ENCODE peak calls at places on chromosomes 13 and 19, in eight cellular contexts. O is IMR-90; K is esophagus squamous epithelium; R is endothelial cell of umbilical vein; G is CD8-positive, alpha-beta memory T cell; C is transverse colon; I is heart right ventricle; L is neural progenitor cell. M is an unnamed sample. For H3K27me3, the result is how much of the 10 kb centered on the place peaks cover.

GRCh38 chr13:108827637-108828036 is 198.2 kb downstream of the MYO16 start:
- DNase-seq in O (no peak), K (no peak), R (no peak), G (no peak), C (no peak), I (no peak), L (no peak), M (no peak)

GRCh38 chr13:106468207-106468606 is 67.3 kb downstream of the EFNB2 start:
- DNase-seq in O (no peak), K (no peak), R (no peak), G (no peak), C (no peak), I (no peak), L (no peak), M (no peak)

GRCh38 chr19:37988758-37989635 is 82.0 kb downstream of the SIPA1L3 start:
- DNase-seq in O (no peak), K (no peak), R (no peak), G (no peak), C (no peak), I (no peak), L (peak), M (no peak)

GRCh38 chr13:71864094-71864980 is 2.7 kb downstream of the DACH1 start:
- DNase-seq in O (no peak), K (peak), R (peak), G (no peak), C (peak), I (peak), L (peak), M (peak)

GRCh38 chr19:43667524-43668405 is 2.2 kb downstream of the PLAUR start:
- DNase-seq in O (peak), K (no peak), R (no peak), G (no peak), C (peak), I (no peak), L (peak), M (peak)

GRCh38 chr13:112626761-112627160 is 38.8 kb upstream of the TUBGCP3 start:
- DNase-seq in O (no peak), K (no peak), R (no peak), G (no peak), C (no peak), I (no peak), L (no peak), M (no peak)

GRCh38 chr13:48586591-48587103 is 53.8 kb upstream of the RCBTB2 start:
- DNase-seq in O (peak), K (no peak), R (peak), G (no peak), C (no peak), I (peak), L (no peak), M (peak)

GRCh38 chr19:34766386-34766785 is 6.6 kb downstream of the ZNF599 start:
- DNase-seq in O (peak), K (no peak), R (no peak), G (no peak), C (no peak), I (no peak), L (no peak), M (no peak)

GRCh38 chr19:8423821-8424223 is 10.7 kb downstream of the MARCHF2 start:
- DNase-seq in O (peak), K (no peak), R (peak), G (no peak), C (peak), I (peak), L (no peak), M (peak)

GRCh38 chr13:97640236-97640635 is 206.3 kb downstream of the RAP2A start:
- DNase-seq in O (no peak), K (no peak), R (no peak), G (no peak), C (no peak), I (no peak), L (no peak), M (no peak)

GRCh38 chr19:50703915-50704548 is 15.6 kb downstream of the SHANK1 start:
- DNase-seq in O (no peak), K (no peak), R (no peak), G (no peak), C (no peak), I (no peak), L (peak), M (no peak)

GRCh38 chr13:65932587-65933239 is 1297.4 kb downstream of the PCDH9 start:
- DNase-seq in O (peak), K (no peak), R (no peak), G (no peak), C (no peak), I (no peak), L (no peak), M (no peak)

GRCh38 chr19:14112051-14112808 is 5.3 kb downstream of the PRKACA start:
- DNase-seq in O (no peak), K (no peak), R (no peak), G (no peak), C (no peak), I (peak), L (no peak), M (no peak)

GRCh38 chr19:7534531-7534980 is 961 bp upstream of the PNPLA6 start:
- DNase-seq in O (peak), K (no peak), R (peak), G (peak), C (peak), I (peak), L (peak), M (peak)

GRCh38 chr13:44873486-44873885 is 115.8 kb downstream of the NUFIP1 start:
- DNase-seq in O (no peak), K (no peak), R (no peak), G (no peak), C (no peak), I (no peak), L (no peak), M (no peak)

GRCh38 chr19:50705422-50706019 is 14.1 kb downstream of the SHANK1 start:
- DNase-seq in O (peak), K (no peak), R (peak), G (no peak), C (no peak), I (no peak), L (peak), M (no peak)

GRCh38 chr19:40322951-40323615 is 25.1 kb downstream of the C19orf47 start:
- DNase-seq in O (no peak), K (no peak), R (no peak), G (no peak), C (no peak), I (no peak), L (no peak), M (peak)

GRCh38 chr19:2353895-2354592 is 6.0 kb upstream of the TMPRSS9 start:
- DNase-seq in O (no peak), K (no peak), R (no peak), G (no peak), C (no peak), I (no peak), L (no peak), M (no peak)

GRCh38 chr13:25571237-25571636 is 199.5 kb downstream of the ATP8A2 start:
- DNase-seq in O (no peak), K (no peak), R (no peak), G (no peak), C (no peak), I (no peak), L (no peak), M (no peak)

GRCh38 chr19:39924952-39925351 is 9.5 kb downstream of the FCGBP start:
- DNase-seq in O (no peak), K (no peak), R (no peak), G (no peak), C (no peak), I (no peak), L (no peak), M (no peak)

GRCh38 chr19:51461723-51462161 is 3.5 kb upstream of the SIGLEC8 start:
- DNase-seq in O (no peak), K (no peak), R (no peak), G (no peak), C (peak), I (no peak), L (no peak), M (peak)

GRCh38 chr13:45108716-45109706 is 11.3 kb upstream of the GTF2F2 start:
- DNase-seq in O (peak), K (no peak), R (no peak), G (no peak), C (peak), I (no peak), L (no peak), M (no peak)

GRCh38 chr19:2771786-2772674 is 11.0 kb downstream of the SGTA start:
- DNase-seq in O (no peak), K (no peak), R (no peak), G (no peak), C (no peak), I (no peak), L (no peak), M (no peak)

GRCh38 chr13:68056816-68057710 is 826.9 kb upstream of the PCDH9 start:
- DNase-seq in O (peak), K (no peak), R (peak), G (no peak), C (peak), I (no peak), L (no peak), M (peak)

GRCh38 chr13:48411281-48412099 is 1.4 kb downstream of the LPAR6 start:
- DNase-seq in O (peak), K (no peak), R (peak), G (no peak), C (no peak), I (no peak), L (peak), M (no peak)

GRCh38 chr13:34070006-34070405 is 252.1 kb downstream of the RFC3 start:
- DNase-seq in O (peak), K (no peak), R (peak), G (no peak), C (no peak), I (no peak), L (no peak), M (no peak)

GRCh38 chr13:98144501-98145350 is 1.8 kb downstream of the FARP1 start:
- DNase-seq in O (peak), K (no peak), R (peak), G (no peak), C (no peak), I (no peak), L (peak), M (no peak)

GRCh38 chr13:24931450-24932217 is 164.3 kb upstream of the PABPC3 start:
- DNase-seq in O (no peak), K (no peak), R (no peak), G (no peak), C (no peak), I (no peak), L (peak), M (no peak)

GRCh38 chr13:69459346-69459745 is 648.3 kb upstream of the ATXN8OS start:
- DNase-seq in O (no peak), K (no peak), R (no peak), G (no peak), C (no peak), I (no peak), L (no peak), M (no peak)

GRCh38 chr13:68993154-68993553 is 1114.5 kb upstream of the ATXN8OS start:
- DNase-seq in O (no peak), K (no peak), R (no peak), G (no peak), C (no peak), I (no peak), L (no peak), M (no peak)

GRCh38 chr13:84037937-84038464 is 155.7 kb upstream of the SLITRK1 start:
- DNase-seq in O (no peak), K (no peak), R (no peak), G (no peak), C (no peak), I (no peak), L (peak), M (no peak)

GRCh38 chr13:105598551-105598950 is 936.9 kb downstream of the EFNB2 start:
- DNase-seq in O (peak), K (no peak), R (no peak), G (no peak), C (no peak), I (no peak), L (no peak), M (no peak)

GRCh38 chr19:5621311-5621944 is 1.1 kb downstream of the SAFB2 start:
- DNase-seq in O (no peak), K (no peak), R (peak), G (no peak), C (peak), I (peak), L (no peak), M (no peak)
- H3K27ac ChIP-seq in O (peak), K (peak), R (no peak), G (peak), C (peak), I (peak), L (no peak), M (no peak)

GRCh38 chr19:55909801-55910200 is 22.3 kb downstream of the NLRP13 start:
- DNase-seq in O (no peak), K (no peak), R (no peak), G (no peak), C (no peak), I (no peak), L (no peak), M (no peak)

GRCh38 chr19:55913643-55914268 is 18.4 kb downstream of the NLRP13 start:
- DNase-seq in O (no peak), K (no peak), R (no peak), G (no peak), C (no peak), I (no peak), L (no peak), M (no peak)

GRCh38 chr19:55907746-55908145 is 24.4 kb downstream of the NLRP13 start:
- DNase-seq in O (no peak), K (no peak), R (no peak), G (no peak), C (no peak), I (no peak), L (no peak), M (no peak)

GRCh38 chr19:55907286-55907685 is 24.9 kb downstream of the NLRP13 start:
- DNase-seq in O (no peak), K (no peak), R (no peak), G (no peak), C (no peak), I (no peak), L (no peak), M (no peak)

DNA sequence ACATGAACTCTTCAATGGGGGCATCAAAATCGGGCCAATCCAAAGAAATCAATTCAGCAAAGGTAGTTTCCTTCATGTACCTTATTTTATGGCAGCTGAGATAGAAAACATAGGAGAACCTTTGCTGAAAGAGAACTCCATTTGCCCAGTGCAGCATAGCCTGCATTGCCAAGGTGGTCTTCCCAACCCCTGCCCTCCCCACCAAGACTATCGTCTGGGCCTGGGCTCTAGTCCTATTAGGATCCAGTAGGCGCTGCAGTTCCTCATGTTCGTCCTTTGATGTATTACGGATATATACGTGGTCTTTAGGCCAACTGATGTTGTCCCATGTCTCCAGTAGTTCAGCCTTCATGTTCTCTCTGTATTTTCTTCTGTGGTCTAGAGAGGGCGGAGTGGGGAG is 19.2 kb downstream of the NLRP13 start:
- DNase-seq in O (no peak), K (no peak), R (no peak), G (no peak), C (no peak), I (no peak), L (no peak), M (no peak)
- H3K27me3 ChIP-seq in O (under half), K (under half), R (under half), G (under half), C (under half), I (under half), L (under half), M (under half)

DNA sequence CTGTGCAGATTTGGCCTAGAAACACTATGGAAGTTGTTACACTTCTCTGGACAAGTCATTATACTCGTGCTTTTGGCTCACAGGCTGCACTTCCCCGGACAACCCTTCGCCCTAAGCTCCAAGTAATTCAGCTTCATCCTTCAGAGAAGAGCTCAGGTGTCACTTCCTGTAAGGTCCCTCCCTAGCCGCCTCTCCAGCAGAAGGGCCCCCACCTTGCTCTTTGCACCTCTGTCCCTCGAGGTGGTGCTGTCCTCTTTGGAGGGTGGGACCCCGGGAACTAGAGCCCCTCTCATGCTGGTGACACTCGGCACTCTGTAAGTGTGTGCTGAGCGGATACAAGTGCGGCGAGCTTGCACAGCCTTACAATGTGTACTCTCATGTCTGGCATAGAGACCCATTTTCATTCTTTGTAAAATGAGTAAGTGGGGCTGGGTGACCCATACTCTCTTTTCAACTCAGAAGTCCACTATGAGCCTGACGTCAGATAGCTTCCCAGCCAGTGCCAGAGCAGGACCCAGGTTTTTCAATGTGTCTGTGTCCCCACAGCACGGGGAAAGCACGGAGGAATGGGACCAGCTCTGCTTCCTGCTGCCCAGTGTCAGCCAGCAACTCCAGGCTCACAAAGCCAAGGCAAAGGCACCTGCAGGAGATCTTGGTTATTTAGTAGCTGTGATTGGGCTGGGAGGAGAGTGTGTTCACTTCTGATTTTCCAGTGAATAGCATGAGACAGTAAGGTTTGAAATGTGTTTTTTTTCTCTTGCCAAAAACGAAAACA is 26.9 kb downstream of the CHAMP1 start:
- DNase-seq in O (no peak), K (no peak), R (no peak), G (no peak), C (no peak), I (no peak), L (no peak), M (no peak)
- H3K27ac ChIP-seq in O (no peak), K (no peak), R (no peak), G (no peak), C (no peak), I (no peak), L (peak), M (no peak)

DNA sequence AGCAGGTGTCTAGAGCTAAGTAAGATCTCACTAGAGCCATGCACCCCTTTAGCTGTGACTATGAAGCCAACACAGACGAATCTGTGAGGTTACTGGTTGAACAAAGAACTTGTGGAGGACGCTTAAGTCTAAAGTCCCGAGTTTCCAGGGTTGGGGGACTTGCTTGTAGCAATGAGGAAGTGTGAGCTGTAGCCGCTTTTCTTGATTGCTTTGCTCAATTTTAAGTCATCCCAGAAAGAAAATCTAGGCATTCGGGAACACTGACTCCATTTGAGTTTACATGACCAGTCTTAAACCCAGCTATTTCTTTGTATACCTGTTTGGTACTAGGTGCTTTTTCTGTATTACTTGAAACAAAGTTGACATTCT is 1.7 kb downstream of the GPC5 start:
- DNase-seq in O (no peak), K (no peak), R (no peak), G (no peak), C (no peak), I (no peak), L (peak), M (no peak)
- H3K27me3 ChIP-seq in O (under half), K (under half), R (half or more), G (under half), C (half or more), I (under half), L (half or more), M (under half)

GRCh38 chr19:29667941-29668340 is 2.7 kb downstream of the PLEKHF1 start:
- DNase-seq in O (no peak), K (no peak), R (no peak), G (peak), C (peak), I (no peak), L (no peak), M (no peak)

GRCh38 chr19:29668746-29669609 is 3.7 kb downstream of the PLEKHF1 start:
- DNase-seq in O (no peak), K (no peak), R (no peak), G (no peak), C (no peak), I (no peak), L (no peak), M (no peak)

GRCh38 chr19:29665826-29666633 is 769 bp downstream of the PLEKHF1 start:
- DNase-seq in O (peak), K (no peak), R (no peak), G (peak), C (peak), I (peak), L (peak), M (peak)

GRCh38 chr19:29666634-29667389 is 1.6 kb downstream of the PLEKHF1 start:
- DNase-seq in O (peak), K (no peak), R (peak), G (no peak), C (peak), I (peak), L (peak), M (no peak)

DNA sequence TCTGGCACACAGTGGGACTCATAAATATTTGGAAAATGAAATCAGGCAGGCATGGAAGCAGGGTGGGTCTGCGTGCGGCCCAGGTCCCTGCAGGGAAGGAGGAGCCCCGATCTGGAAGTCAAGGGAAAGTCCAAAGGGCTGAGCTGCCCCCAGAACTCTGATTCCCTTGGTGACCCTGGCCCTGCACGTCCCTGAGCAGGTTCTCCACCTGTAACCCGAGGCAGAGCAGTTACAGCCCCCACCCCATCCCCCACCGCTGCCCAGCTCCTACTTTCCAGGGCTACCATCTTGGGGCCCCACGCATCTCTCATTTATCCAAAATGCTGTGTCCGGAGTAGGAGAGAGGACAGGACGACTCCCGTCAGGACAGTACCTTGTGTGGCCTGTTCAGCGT is 2.1 kb downstream of the PLEKHF1 start:
- DNase-seq in O (no peak), K (no peak), R (no peak), G (no peak), C (no peak), I (no peak), L (no peak), M (no peak)
- H3K27ac ChIP-seq in O (peak), K (peak), R (peak), G (peak), C (peak), I (peak), L (no peak), M (peak)

DNA sequence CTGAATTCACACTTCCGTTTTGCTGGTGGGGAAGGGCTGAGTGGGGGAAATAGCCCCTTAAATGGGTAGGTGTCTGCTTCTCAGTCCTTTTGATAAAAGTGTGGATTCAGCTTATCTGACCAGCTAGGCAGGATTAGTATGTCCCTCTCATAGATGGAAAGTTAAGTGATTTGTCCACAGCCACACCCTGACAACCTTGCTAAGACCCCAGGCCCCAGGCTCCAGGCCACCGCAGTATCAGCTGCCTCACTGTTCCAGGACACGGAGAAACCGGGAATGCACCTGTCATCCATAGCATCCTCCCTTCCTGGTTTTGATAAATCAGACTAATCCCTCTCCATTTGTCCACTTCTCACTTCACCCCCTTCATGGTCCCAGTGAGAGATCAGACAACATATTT is 197.7 kb downstream of the USP12 start:
- DNase-seq in O (no peak), K (no peak), R (no peak), G (no peak), C (no peak), I (no peak), L (no peak), M (no peak)
- H3K27me3 ChIP-seq in O (under half), K (under half), R (under half), G (under half), C (under half), I (under half), L (under half), M (under half)

GRCh38 chr13:110305949-110306339 is 1.0 kb downstream of the COL4A1 start:
- DNase-seq in O (no peak), K (no peak), R (peak), G (no peak), C (no peak), I (no peak), L (no peak), M (no peak)
- H3K27ac ChIP-seq in O (peak), K (peak), R (peak), G (no peak), C (peak), I (peak), L (no peak), M (no peak)

GRCh38 chr19:31277516-31277915 is 71.7 kb downstream of the TSHZ3 start:
- DNase-seq in O (no peak), K (no peak), R (no peak), G (no peak), C (no peak), I (no peak), L (no peak), M (peak)
- H3K27me3 ChIP-seq in O (under half), K (under half), R (under half), G (under half), C (under half), I (under half), L (under half), M (under half)

M was measured in aorta.